ENCODE peak calls at places on chromosomes 12 and 14, in five cellular contexts. One of them, this sample, is unnamed. For H3K27me3, the result is how much of the 10 kb centered on the place peaks cover.

GRCh38 chr12:43891856-43892574 is 56.1 kb downstream of the TMEM117 start:
- DNase-seq in K562: no peak
- DNase-seq in ovary: no peak
- DNase-seq in cardiac muscle cell: no peak
- DNase-seq in sigmoid colon: no peak
- DNase-seq in this sample: no peak

GRCh38 chr14:93112891-93113677 is 2.6 kb downstream of the ITPK1 start:
- DNase-seq in K562: peak
- DNase-seq in ovary: peak
- DNase-seq in cardiac muscle cell: peak
- DNase-seq in sigmoid colon: peak
- DNase-seq in this sample: peak

GRCh38 chr12:442235-442884 is 17.4 kb upstream of the B4GALNT3 start:
- DNase-seq in K562: peak
- DNase-seq in ovary: peak
- DNase-seq in cardiac muscle cell: peak
- DNase-seq in sigmoid colon: peak
- DNase-seq in this sample: peak

GRCh38 chr14:62189698-62190097 is 427.5 kb downstream of the SNAPC1 start:
- DNase-seq in K562: no peak
- DNase-seq in ovary: no peak
- DNase-seq in cardiac muscle cell: no peak
- DNase-seq in sigmoid colon: no peak
- DNase-seq in this sample: peak

GRCh38 chr12:18907793-18908580 is 170.1 kb downstream of the CAPZA3 start:
- DNase-seq in K562: no peak
- DNase-seq in ovary: no peak
- DNase-seq in cardiac muscle cell: no peak
- DNase-seq in sigmoid colon: peak
- DNase-seq in this sample: no peak

GRCh38 chr12:116456307-116456641 is 102.9 kb upstream of the MAP1LC3B2 start:
- DNase-seq in K562: no peak
- DNase-seq in ovary: no peak
- DNase-seq in cardiac muscle cell: no peak
- DNase-seq in sigmoid colon: no peak
- DNase-seq in this sample: no peak

GRCh38 chr12:101666017-101666728 is 31.3 kb upstream of the CHPT1 start:
- DNase-seq in K562: no peak
- DNase-seq in ovary: no peak
- DNase-seq in cardiac muscle cell: no peak
- DNase-seq in sigmoid colon: no peak
- DNase-seq in this sample: no peak

GRCh38 chr12:2959508-2960431 is 573 bp downstream of the TEAD4 start:
- DNase-seq in K562: peak
- DNase-seq in ovary: peak
- DNase-seq in cardiac muscle cell: peak
- DNase-seq in sigmoid colon: peak
- DNase-seq in this sample: peak

GRCh38 chr12:104827587-104827986 is 130.5 kb downstream of the SLC41A2 start:
- DNase-seq in K562: peak
- DNase-seq in ovary: no peak
- DNase-seq in cardiac muscle cell: no peak
- DNase-seq in sigmoid colon: no peak
- DNase-seq in this sample: no peak

GRCh38 chr12:89975578-89975977 is 266.9 kb upstream of the ATP2B1 start:
- DNase-seq in K562: no peak
- DNase-seq in ovary: no peak
- DNase-seq in cardiac muscle cell: no peak
- DNase-seq in sigmoid colon: no peak
- DNase-seq in this sample: no peak

GRCh38 chr12:46749322-46749721 is 76.5 kb downstream of the SLC38A4 start:
- DNase-seq in K562: no peak
- DNase-seq in ovary: no peak
- DNase-seq in cardiac muscle cell: no peak
- DNase-seq in sigmoid colon: no peak
- DNase-seq in this sample: no peak

GRCh38 chr14:85444685-85445084 is 85.3 kb upstream of the FLRT2 start:
- DNase-seq in K562: no peak
- DNase-seq in ovary: no peak
- DNase-seq in cardiac muscle cell: peak
- DNase-seq in sigmoid colon: no peak
- DNase-seq in this sample: no peak

GRCh38 chr12:7645395-7646177 is 20.1 kb downstream of the APOBEC1 start:
- DNase-seq in K562: peak
- DNase-seq in ovary: no peak
- DNase-seq in cardiac muscle cell: peak
- DNase-seq in sigmoid colon: no peak
- DNase-seq in this sample: no peak

GRCh38 chr14:83709116-83709515 is 1820.8 kb upstream of the FLRT2 start:
- DNase-seq in K562: no peak
- DNase-seq in ovary: no peak
- DNase-seq in cardiac muscle cell: no peak
- DNase-seq in sigmoid colon: no peak
- DNase-seq in this sample: peak

GRCh38 chr14:81669308-81669707 is 135.7 kb upstream of the SEL1L start:
- DNase-seq in K562: no peak
- DNase-seq in ovary: no peak
- DNase-seq in cardiac muscle cell: no peak
- DNase-seq in sigmoid colon: no peak
- DNase-seq in this sample: no peak

GRCh38 chr14:36657409-36658090 is 4.1 kb upstream of the PAX9 start:
- DNase-seq in K562: no peak
- DNase-seq in ovary: no peak
- DNase-seq in cardiac muscle cell: no peak
- DNase-seq in sigmoid colon: no peak
- DNase-seq in this sample: no peak

GRCh38 chr14:67636361-67636919 is 16.7 kb downstream of the ARG2 start:
- DNase-seq in K562: peak
- DNase-seq in ovary: no peak
- DNase-seq in cardiac muscle cell: no peak
- DNase-seq in sigmoid colon: no peak
- DNase-seq in this sample: peak

GRCh38 chr12:76883826-76884225 is 5.0 kb upstream of the CSRP2 start:
- DNase-seq in K562: no peak
- DNase-seq in ovary: no peak
- DNase-seq in cardiac muscle cell: no peak
- DNase-seq in sigmoid colon: no peak
- DNase-seq in this sample: no peak

GRCh38 chr12:11765817-11766794 is 116.6 kb downstream of the ETV6 start:
- DNase-seq in K562: no peak
- DNase-seq in ovary: peak
- DNase-seq in cardiac muscle cell: no peak
- DNase-seq in sigmoid colon: no peak
- DNase-seq in this sample: no peak

GRCh38 chr14:104263671-104264358 is 125.4 kb downstream of the KIF26A start:
- DNase-seq in K562: no peak
- DNase-seq in ovary: peak
- DNase-seq in cardiac muscle cell: no peak
- DNase-seq in sigmoid colon: no peak
- DNase-seq in this sample: no peak

GRCh38 chr14:36204674-36205073 is 28.2 kb upstream of the PTCSC3 start:
- DNase-seq in K562: no peak
- DNase-seq in ovary: no peak
- DNase-seq in cardiac muscle cell: no peak
- DNase-seq in sigmoid colon: no peak
- DNase-seq in this sample: no peak

GRCh38 chr14:58708004-58708403 is 70.2 kb downstream of the DACT1 start:
- DNase-seq in K562: no peak
- DNase-seq in ovary: no peak
- DNase-seq in cardiac muscle cell: no peak
- DNase-seq in sigmoid colon: no peak
- DNase-seq in this sample: no peak

GRCh38 chr12:74111688-74112360 is 425.8 kb upstream of the ATXN7L3B start:
- DNase-seq in K562: peak
- DNase-seq in ovary: peak
- DNase-seq in cardiac muscle cell: peak
- DNase-seq in sigmoid colon: no peak
- DNase-seq in this sample: peak

GRCh38 chr12:22321620-22322019 is 12.9 kb downstream of the ST8SIA1 start:
- DNase-seq in K562: peak
- DNase-seq in ovary: no peak
- DNase-seq in cardiac muscle cell: peak
- DNase-seq in sigmoid colon: no peak
- DNase-seq in this sample: no peak

GRCh38 chr14:104753528-104754212 is 723 bp downstream of the SIVA1 start:
- DNase-seq in K562: no peak
- DNase-seq in ovary: no peak
- DNase-seq in cardiac muscle cell: no peak
- DNase-seq in sigmoid colon: no peak
- DNase-seq in this sample: peak

GRCh38 chr12:53198470-53199110 is 8.5 kb downstream of the ITGB7 start:
- DNase-seq in K562: no peak
- DNase-seq in ovary: no peak
- DNase-seq in cardiac muscle cell: no peak
- DNase-seq in sigmoid colon: no peak
- DNase-seq in this sample: no peak

GRCh38 chr14:95458459-95458858 is 58.0 kb downstream of the SYNE3 start:
- DNase-seq in K562: no peak
- DNase-seq in ovary: no peak
- DNase-seq in cardiac muscle cell: no peak
- DNase-seq in sigmoid colon: no peak
- DNase-seq in this sample: no peak
- H3K27ac ChIP-seq in K562: no peak
- H3K27ac ChIP-seq in ovary: no peak
- H3K27ac ChIP-seq in cardiac muscle cell: no peak
- H3K27ac ChIP-seq in sigmoid colon: no peak
- H3K27ac ChIP-seq in this sample: no peak

DNA sequence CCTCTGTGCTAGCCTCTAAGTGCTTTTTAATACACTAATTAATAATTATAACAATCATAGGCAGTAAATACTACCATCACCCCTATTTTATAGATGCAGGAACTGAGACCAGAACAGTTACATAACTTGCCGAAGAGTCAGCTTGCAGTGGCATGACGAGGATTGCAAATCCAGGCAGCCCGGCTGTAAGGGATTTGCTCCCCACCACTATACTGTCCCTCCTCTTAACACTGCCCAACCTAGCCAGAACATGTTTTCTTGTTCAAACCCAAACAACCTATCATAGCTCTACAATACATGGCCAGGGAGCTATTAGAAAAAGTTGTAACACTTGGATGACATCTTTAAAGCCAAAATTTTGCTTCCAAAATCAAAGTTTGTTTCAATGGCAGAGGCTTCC is 33.9 kb upstream of the VASH1 start:
- DNase-seq in K562: no peak
- DNase-seq in ovary: no peak
- DNase-seq in cardiac muscle cell: no peak
- DNase-seq in sigmoid colon: no peak
- DNase-seq in this sample: no peak
- H3K27me3 ChIP-seq in K562: under half
- H3K27me3 ChIP-seq in ovary: under half
- H3K27me3 ChIP-seq in cardiac muscle cell: under half
- H3K27me3 ChIP-seq in sigmoid colon: under half
- H3K27me3 ChIP-seq in this sample: half or more

GRCh38 chr12:82019533-82019932 is 260.4 kb upstream of the PPFIA2 start:
- DNase-seq in K562: no peak
- DNase-seq in ovary: no peak
- DNase-seq in cardiac muscle cell: no peak
- DNase-seq in sigmoid colon: no peak
- DNase-seq in this sample: peak
- TF ChIP-seq CTCF in K562: no peak
- TF ChIP-seq CTCF in ovary: no peak
- TF ChIP-seq CTCF in cardiac muscle cell: peak
- TF ChIP-seq CTCF in sigmoid colon: no peak
- TF ChIP-seq CTCF in this sample: peak

DNA sequence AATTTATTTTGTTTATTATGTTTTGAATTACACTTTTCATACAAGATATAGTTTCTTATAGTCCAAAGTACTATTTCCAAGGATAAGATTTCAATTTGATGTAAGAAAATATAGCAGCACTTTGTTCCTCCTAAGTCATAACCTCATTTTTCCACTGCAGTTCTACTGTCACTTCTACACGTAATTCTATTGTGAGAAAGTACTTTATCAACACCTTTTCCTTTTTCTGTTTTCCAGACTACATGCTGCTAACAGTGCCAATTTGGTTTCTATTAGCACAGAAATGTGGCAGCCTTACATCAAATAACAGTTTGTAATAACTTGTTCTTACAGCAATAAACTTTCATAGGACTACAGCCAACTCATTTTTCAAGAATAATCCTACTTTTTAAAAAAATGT is 45.0 kb downstream of the RPS6KA5 start:
- DNase-seq in K562: no peak
- DNase-seq in ovary: no peak
- DNase-seq in cardiac muscle cell: no peak
- DNase-seq in sigmoid colon: no peak
- DNase-seq in this sample: no peak
- H3K27ac ChIP-seq in K562: no peak
- H3K27ac ChIP-seq in ovary: no peak
- H3K27ac ChIP-seq in cardiac muscle cell: no peak
- H3K27ac ChIP-seq in sigmoid colon: peak
- H3K27ac ChIP-seq in this sample: no peak

DNA sequence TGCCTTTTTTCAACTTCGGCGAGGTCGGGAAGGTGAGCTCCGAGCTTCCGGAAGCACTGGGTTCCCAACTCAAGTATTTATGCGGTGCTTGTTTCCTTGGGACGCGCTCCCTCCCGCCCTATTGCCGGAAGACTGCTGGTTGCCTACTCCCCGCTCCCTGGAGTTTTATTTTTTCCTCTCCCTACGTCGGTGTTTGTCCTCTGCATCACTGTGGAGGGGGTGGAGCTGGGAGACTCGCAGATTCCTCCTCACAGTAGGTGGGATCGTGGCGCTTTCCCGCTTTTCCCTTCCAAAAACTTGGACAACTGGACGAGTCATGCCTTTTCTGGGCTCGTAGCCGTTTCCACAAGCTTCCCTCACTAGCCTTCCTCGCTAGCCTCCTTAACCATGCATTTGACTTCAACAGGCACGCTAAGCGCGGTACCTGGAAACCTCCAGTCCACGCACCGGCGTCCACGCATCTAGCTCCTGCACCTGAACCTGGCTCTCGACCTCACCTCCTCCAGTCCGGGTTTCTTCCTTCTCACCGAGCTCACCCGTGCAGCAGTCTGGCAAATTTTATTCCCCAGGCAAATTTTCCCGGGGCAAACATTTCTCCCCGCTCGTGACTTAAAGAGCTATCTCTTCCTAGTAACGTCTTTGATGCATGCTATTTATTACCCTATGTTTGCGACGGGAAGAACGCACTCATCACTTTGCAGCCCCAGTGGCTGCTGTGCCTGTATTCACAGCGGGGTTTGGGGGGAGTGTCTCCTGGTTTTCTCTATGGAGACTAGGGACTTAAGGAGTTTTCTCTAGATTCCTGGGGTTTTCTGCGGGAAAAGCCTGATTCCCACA is at the start of gene AVPR1A:
- DNase-seq in K562: no peak
- DNase-seq in ovary: no peak
- DNase-seq in cardiac muscle cell: peak
- DNase-seq in sigmoid colon: no peak
- DNase-seq in this sample: peak
- H3K27me3 ChIP-seq in K562: under half
- H3K27me3 ChIP-seq in ovary: under half
- H3K27me3 ChIP-seq in cardiac muscle cell: half or more
- H3K27me3 ChIP-seq in sigmoid colon: under half
- H3K27me3 ChIP-seq in this sample: half or more